ENCODE peak calls at places on chromosomes 2 and 18, in four cellular contexts. One of them, this sample, is unnamed.

GRCh38 chr2:67717692-67718091 is 320.6 kb downstream of the ETAA1 start:
- DNase-seq in GM12878: no peak
- DNase-seq in SK-N-SH: no peak
- DNase-seq in K562: no peak
- DNase-seq in this sample: no peak

GRCh38 chr2:134522436-134522835 is 196.4 kb downstream of the TMEM163 start:
- DNase-seq in K562: no peak
- DNase-seq in SK-N-SH: no peak
- DNase-seq in GM12878: no peak
- DNase-seq in this sample: no peak

GRCh38 chr2:172674034-172674967 is 61.3 kb upstream of the RAPGEF4 start:
- DNase-seq in GM12878: no peak
- DNase-seq in K562: peak
- DNase-seq in SK-N-SH: no peak
- DNase-seq in this sample: peak

GRCh38 chr2:66434679-66435548 is at the start of gene MEIS1:
- DNase-seq in SK-N-SH: peak
- DNase-seq in K562: peak
- DNase-seq in GM12878: no peak
- DNase-seq in this sample: peak

GRCh38 chr18:31791817-31792579 is 31.3 kb upstream of the SLC25A52 start:
- DNase-seq in K562: no peak
- DNase-seq in SK-N-SH: no peak
- DNase-seq in GM12878: peak
- DNase-seq in this sample: no peak

GRCh38 chr2:150041721-150042450 is 445.6 kb downstream of the RND3 start:
- DNase-seq in GM12878: no peak
- DNase-seq in SK-N-SH: no peak
- DNase-seq in K562: no peak
- DNase-seq in this sample: no peak

GRCh38 chr2:157150747-157151146 is 106.8 kb upstream of the GALNT5 start:
- DNase-seq in K562: no peak
- DNase-seq in GM12878: peak
- DNase-seq in SK-N-SH: no peak
- DNase-seq in this sample: no peak

GRCh38 chr2:148812306-148812705 is 62.7 kb upstream of the KIF5C start:
- DNase-seq in GM12878: no peak
- DNase-seq in SK-N-SH: peak
- DNase-seq in K562: no peak
- DNase-seq in this sample: no peak

GRCh38 chr2:235979753-235980459 is 188.3 kb downstream of the GBX2 start:
- DNase-seq in GM12878: no peak
- DNase-seq in SK-N-SH: no peak
- DNase-seq in K562: no peak
- DNase-seq in this sample: no peak

GRCh38 chr2:12619975-12620374 is 96.8 kb upstream of the TRIB2 start:
- DNase-seq in K562: no peak
- DNase-seq in SK-N-SH: no peak
- DNase-seq in GM12878: no peak
- DNase-seq in this sample: no peak

GRCh38 chr2:42342061-42342794 is 18.8 kb downstream of the COX7A2L start:
- DNase-seq in SK-N-SH: peak
- DNase-seq in K562: peak
- DNase-seq in GM12878: no peak
- DNase-seq in this sample: no peak

GRCh38 chr2:141137121-141137693 is 993.6 kb downstream of the LRP1B start:
- DNase-seq in K562: peak
- DNase-seq in SK-N-SH: peak
- DNase-seq in GM12878: no peak
- DNase-seq in this sample: no peak

GRCh38 chr18:27136208-27136535 is 48.9 kb downstream of the CHST9 start:
- DNase-seq in SK-N-SH: no peak
- DNase-seq in K562: no peak
- DNase-seq in GM12878: no peak
- DNase-seq in this sample: peak

GRCh38 chr2:37060446-37060845 is 23.7 kb downstream of the HEATR5B start:
- DNase-seq in K562: no peak
- DNase-seq in GM12878: no peak
- DNase-seq in SK-N-SH: no peak
- DNase-seq in this sample: no peak

GRCh38 chr18:58117685-58118403 is 73.8 kb downstream of the NEDD4L start:
- DNase-seq in GM12878: no peak
- DNase-seq in K562: peak
- DNase-seq in SK-N-SH: no peak
- DNase-seq in this sample: no peak

GRCh38 chr2:67259581-67260347 is 137.4 kb upstream of the ETAA1 start:
- DNase-seq in K562: no peak
- DNase-seq in SK-N-SH: peak
- DNase-seq in GM12878: no peak
- DNase-seq in this sample: no peak

GRCh38 chr2:128363991-128364390 is 45.3 kb upstream of the HS6ST1 start:
- DNase-seq in GM12878: no peak
- DNase-seq in K562: no peak
- DNase-seq in SK-N-SH: peak
- DNase-seq in this sample: no peak

GRCh38 chr2:67572721-67573485 is 175.8 kb downstream of the ETAA1 start:
- DNase-seq in K562: no peak
- DNase-seq in GM12878: no peak
- DNase-seq in SK-N-SH: no peak
- DNase-seq in this sample: no peak

GRCh38 chr2:139359818-139360217 is 579.6 kb upstream of the NXPH2 start:
- DNase-seq in GM12878: no peak
- DNase-seq in SK-N-SH: no peak
- DNase-seq in K562: no peak
- DNase-seq in this sample: no peak

DNA sequence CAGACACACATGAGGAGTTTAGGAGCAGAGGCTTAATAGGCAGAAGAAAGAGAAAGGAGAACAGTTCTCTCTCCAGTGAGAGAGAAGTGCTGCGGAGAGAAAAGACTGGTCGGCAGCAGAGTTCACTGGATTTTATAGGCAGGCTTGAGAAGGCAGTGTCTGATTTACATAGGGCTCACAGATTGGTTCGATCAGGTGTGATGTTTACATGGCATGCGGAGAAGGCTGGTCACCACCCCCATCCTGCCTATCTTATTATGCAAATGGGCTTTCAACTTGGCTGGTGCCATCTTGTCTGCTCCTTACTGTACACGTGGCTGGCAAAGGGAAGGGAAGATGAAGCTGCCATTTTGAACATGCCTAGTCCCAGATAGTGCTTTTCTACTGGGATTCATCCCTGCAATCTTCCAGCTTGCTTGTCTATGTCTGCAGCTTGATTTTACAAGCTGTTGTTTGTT is 113.4 kb downstream of the AP1S3 start:
- DNase-seq in GM12878: no peak
- DNase-seq in K562: peak
- DNase-seq in SK-N-SH: no peak
- DNase-seq in this sample: no peak
- TF ChIP-seq USF1 in GM12878: no peak
- TF ChIP-seq USF1 in K562: no peak
- TF ChIP-seq USF1 in SK-N-SH: no peak
- TF ChIP-seq USF1 in this sample: no peak

GRCh38 chr2:199379251-199379650 is 78.5 kb downstream of the SATB2 start:
- DNase-seq in SK-N-SH: no peak
- DNase-seq in K562: no peak
- DNase-seq in GM12878: no peak
- DNase-seq in this sample: no peak
- TF ChIP-seq USF1 in SK-N-SH: no peak
- TF ChIP-seq USF1 in K562: no peak
- TF ChIP-seq USF1 in GM12878: no peak
- TF ChIP-seq USF1 in this sample: no peak

GRCh38 chr18:7872569-7872968 is 305.5 kb downstream of the PTPRM start:
- DNase-seq in GM12878: no peak
- DNase-seq in K562: no peak
- DNase-seq in SK-N-SH: peak
- DNase-seq in this sample: no peak
- TF ChIP-seq USF1 in GM12878: no peak
- TF ChIP-seq USF1 in K562: no peak
- TF ChIP-seq USF1 in SK-N-SH: no peak
- TF ChIP-seq USF1 in this sample: no peak

GRCh38 chr2:181120625-181121024 is 140.2 kb downstream of the UBE2E3 start:
- DNase-seq in SK-N-SH: no peak
- DNase-seq in K562: no peak
- DNase-seq in GM12878: no peak
- DNase-seq in this sample: no peak
- TF ChIP-seq USF1 in SK-N-SH: no peak
- TF ChIP-seq USF1 in K562: no peak
- TF ChIP-seq USF1 in GM12878: no peak
- TF ChIP-seq USF1 in this sample: no peak

DNA sequence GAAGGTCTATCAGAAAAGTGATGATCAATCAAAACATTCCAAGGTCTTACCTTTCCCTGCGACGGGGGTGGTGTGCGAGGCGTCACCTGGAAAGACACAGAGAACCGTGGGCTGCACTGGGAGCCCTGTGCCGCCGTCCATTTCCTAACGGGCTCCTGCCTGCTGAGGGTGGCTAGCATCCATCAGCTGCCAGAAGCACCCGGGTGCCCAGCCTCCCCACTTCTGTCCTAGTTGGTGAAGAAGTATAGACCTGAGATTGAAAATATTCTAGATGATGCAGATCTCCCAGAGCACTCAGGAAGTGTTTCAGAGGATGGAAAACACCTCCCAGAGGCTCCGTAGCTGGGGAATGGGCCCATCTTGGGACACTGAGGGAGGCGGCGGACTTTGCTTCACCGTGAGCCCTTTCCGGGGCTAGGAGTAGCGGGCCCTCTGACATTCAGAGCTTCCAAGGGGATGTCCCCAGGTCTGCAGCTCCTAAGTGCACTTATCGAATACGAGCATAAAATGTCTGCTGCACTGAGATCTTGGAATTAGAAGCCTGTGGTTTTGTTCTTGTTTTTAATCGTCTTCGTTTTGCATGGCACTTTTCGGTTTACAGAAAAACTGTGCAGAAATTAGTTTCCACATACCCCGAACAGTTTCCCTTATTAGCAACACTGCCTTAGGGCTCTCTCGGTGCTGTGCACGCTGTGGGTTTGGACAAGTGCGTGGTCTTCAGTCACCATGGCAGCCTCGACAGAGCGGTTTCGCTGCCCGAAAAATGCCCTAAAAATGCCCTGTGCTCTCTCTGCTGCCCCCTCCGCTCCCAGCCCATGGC is 143.5 kb downstream of the MBP start:
- DNase-seq in GM12878: no peak
- DNase-seq in K562: no peak
- DNase-seq in SK-N-SH: no peak
- DNase-seq in this sample: no peak
- TF ChIP-seq USF1 in GM12878: no peak
- TF ChIP-seq USF1 in K562: no peak
- TF ChIP-seq USF1 in SK-N-SH: no peak
- TF ChIP-seq USF1 in this sample: no peak

DNA sequence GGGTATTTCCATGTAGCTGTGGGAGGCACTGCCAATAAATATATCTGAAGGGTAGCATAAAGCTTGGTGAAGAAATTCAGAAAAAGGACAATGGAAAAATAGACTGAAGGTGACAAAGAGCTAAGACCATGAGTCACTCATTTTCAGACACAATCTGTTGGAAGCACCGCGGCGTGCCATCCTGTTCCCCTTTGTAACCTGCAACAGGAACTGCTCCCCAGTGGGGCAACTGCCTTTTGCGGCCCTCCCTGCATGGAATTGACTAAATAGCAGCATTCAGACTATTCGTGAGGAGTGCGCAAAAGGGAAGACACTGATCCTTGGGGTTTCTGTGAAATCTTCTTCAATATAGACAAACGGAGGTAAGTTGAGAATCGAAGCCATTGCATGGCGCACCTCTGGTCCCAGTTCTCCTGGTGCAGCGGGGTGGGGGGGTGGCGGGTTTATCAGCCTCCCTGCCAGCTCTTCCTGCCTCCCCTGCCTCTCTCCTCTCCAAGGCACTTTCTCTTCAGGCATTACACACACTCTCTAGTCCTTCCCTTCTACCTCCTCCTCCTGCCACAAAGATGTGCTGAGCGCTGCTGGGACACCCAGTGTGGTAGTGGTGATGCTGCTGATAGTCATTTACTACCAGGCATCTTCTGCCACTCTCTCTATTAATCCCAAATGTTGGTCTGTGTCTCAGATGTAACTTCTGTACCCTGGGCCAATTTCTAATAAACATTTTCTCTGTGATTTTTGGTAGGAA is 126.2 kb upstream of the TMEM200C start:
- DNase-seq in K562: no peak
- DNase-seq in SK-N-SH: no peak
- DNase-seq in GM12878: no peak
- DNase-seq in this sample: no peak
- TF ChIP-seq USF1 in K562: no peak
- TF ChIP-seq USF1 in SK-N-SH: no peak
- TF ChIP-seq USF1 in GM12878: no peak
- TF ChIP-seq USF1 in this sample: no peak

DNA sequence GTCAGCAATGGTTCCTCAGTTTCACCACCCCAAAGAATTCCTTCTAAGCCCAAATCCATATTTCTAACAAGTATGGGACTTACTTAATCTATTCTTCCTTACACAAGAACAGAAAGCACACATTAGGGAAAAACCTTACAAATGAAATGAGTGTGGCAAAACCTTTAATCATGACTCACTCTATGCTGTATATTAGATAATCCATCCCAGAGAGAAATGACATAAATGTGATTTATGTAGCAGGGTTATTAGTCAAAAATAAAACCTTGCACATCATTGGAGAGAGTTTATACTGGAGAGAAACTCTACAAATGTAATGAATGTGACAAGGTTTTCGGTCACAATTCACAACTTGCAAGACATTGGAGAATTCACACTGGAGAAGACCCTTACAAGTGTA is 79.0 kb downstream of the RAB31 start:
- DNase-seq in GM12878: no peak
- DNase-seq in SK-N-SH: no peak
- DNase-seq in K562: no peak
- DNase-seq in this sample: no peak
- TF ChIP-seq USF1 in GM12878: no peak
- TF ChIP-seq USF1 in SK-N-SH: no peak
- TF ChIP-seq USF1 in K562: no peak
- TF ChIP-seq USF1 in this sample: no peak

GRCh38 chr18:53739700-53740099 is 484.8 kb downstream of the MBD2 start:
- DNase-seq in GM12878: no peak
- DNase-seq in K562: no peak
- DNase-seq in SK-N-SH: no peak
- DNase-seq in this sample: no peak

GRCh38 chr18:53747761-53748160 is 476.7 kb downstream of the MBD2 start:
- DNase-seq in SK-N-SH: no peak
- DNase-seq in GM12878: no peak
- DNase-seq in K562: no peak
- DNase-seq in this sample: no peak

GRCh38 chr18:53745986-53746385 is 478.5 kb downstream of the MBD2 start:
- DNase-seq in SK-N-SH: no peak
- DNase-seq in GM12878: no peak
- DNase-seq in K562: no peak
- DNase-seq in this sample: no peak

GRCh38 chr18:53745228-53745967 is 479.1 kb downstream of the MBD2 start:
- DNase-seq in K562: no peak
- DNase-seq in GM12878: no peak
- DNase-seq in SK-N-SH: no peak
- DNase-seq in this sample: no peak
- TF ChIP-seq USF1 in K562: no peak
- TF ChIP-seq USF1 in GM12878: no peak
- TF ChIP-seq USF1 in SK-N-SH: no peak
- TF ChIP-seq USF1 in this sample: no peak